ENCODE peak calls at places on chromosomes 7 and 10, in nine cellular contexts. A, W, Q, B, E, T, C, V and K are unnamed samples.

GRCh38 chr10:15141136-15142067 is 27.1 kb downstream of the NMT2 start:
- DNase-seq in A (no peak), W (no peak), Q (no peak), B (no peak), E (no peak), T (no peak), C (no peak), V (no peak), K (no peak)

GRCh38 chr7:44372560-44373417 is 47.4 kb upstream of the CAMK2B start:
- DNase-seq in A (peak), W (no peak), Q (no peak), B (no peak), E (no peak), T (peak), C (no peak), V (no peak), K (no peak)

GRCh38 chr10:72291019-72291532 is 17.4 kb downstream of the DDIT4 start:
- DNase-seq in A (no peak), W (peak), Q (no peak), B (no peak), E (no peak), T (no peak), C (no peak), V (no peak), K (no peak)

GRCh38 chr10:96794786-96795733 is 37.0 kb upstream of the LCOR start:
- DNase-seq in A (no peak), W (no peak), Q (no peak), B (no peak), E (no peak), T (no peak), C (no peak), V (no peak), K (no peak)

GRCh38 chr7:16652888-16653287 is 6.9 kb downstream of the BZW2 start:
- DNase-seq in A (no peak), W (peak), Q (no peak), B (no peak), E (no peak), T (no peak), C (no peak), V (no peak), K (no peak)

GRCh38 chr10:13162013-13162364 is 631 bp downstream of the MCM10 start:
- DNase-seq in A (no peak), W (no peak), Q (no peak), B (no peak), E (no peak), T (no peak), C (no peak), V (no peak), K (no peak)

GRCh38 chr7:40815512-40815911 is 680.7 kb downstream of the SUGCT start:
- DNase-seq in A (no peak), W (peak), Q (no peak), B (no peak), E (peak), T (no peak), C (no peak), V (peak), K (peak)

GRCh38 chr10:86678999-86679792 is 10.9 kb downstream of the LDB3 start:
- DNase-seq in A (no peak), W (no peak), Q (no peak), B (no peak), E (no peak), T (no peak), C (no peak), V (no peak), K (no peak)

GRCh38 chr10:14772399-14772798 is 2.3 kb downstream of the FAM107B start:
- DNase-seq in A (no peak), W (no peak), Q (no peak), B (no peak), E (no peak), T (peak), C (no peak), V (no peak), K (no peak)

GRCh38 chr10:35447693-35448407 is 111.5 kb downstream of the CCNY start:
- DNase-seq in A (peak), W (peak), Q (no peak), B (no peak), E (peak), T (peak), C (no peak), V (peak), K (peak)

GRCh38 chr10:18216482-18216881 is 76.3 kb downstream of the CACNB2 start:
- DNase-seq in A (peak), W (no peak), Q (no peak), B (no peak), E (peak), T (no peak), C (no peak), V (peak), K (peak)

GRCh38 chr7:18638594-18639452 is 143.3 kb downstream of the HDAC9 start:
- DNase-seq in A (no peak), W (peak), Q (peak), B (no peak), E (peak), T (no peak), C (no peak), V (peak), K (peak)

GRCh38 chr10:15169555-15170407 is 1.3 kb upstream of the NMT2 start:
- DNase-seq in A (no peak), W (no peak), Q (peak), B (no peak), E (peak), T (no peak), C (peak), V (no peak), K (no peak)

GRCh38 chr10:110138197-110138812 is 69.1 kb upstream of the MXI1 start:
- DNase-seq in A (peak), W (peak), Q (no peak), B (no peak), E (peak), T (no peak), C (no peak), V (peak), K (peak)

GRCh38 chr7:31710171-31710570 is 23.2 kb downstream of the PPP1R17 start:
- DNase-seq in A (no peak), W (no peak), Q (no peak), B (no peak), E (no peak), T (no peak), C (no peak), V (no peak), K (no peak)

GRCh38 chr10:117370205-117370604 is 5.0 kb downstream of the PDZD8 start:
- DNase-seq in A (peak), W (no peak), Q (no peak), B (no peak), E (peak), T (no peak), C (no peak), V (peak), K (no peak)